ENCODE peak calls at places on chromosomes 2 and 18, in four cellular contexts. One of them, this sample, is unnamed.

GRCh38 chr2:160156665-160157064 is 43.4 kb downstream of the ITGB6 start:
- DNase-seq in astrocyte: peak
- DNase-seq in esophagus squamous epithelium: no peak
- DNase-seq in pancreas: no peak
- DNase-seq in this sample: no peak

GRCh38 chr2:190181066-190181681 is 118.6 kb upstream of the MSTN start:
- DNase-seq in astrocyte: no peak
- DNase-seq in esophagus squamous epithelium: no peak
- DNase-seq in pancreas: no peak
- DNase-seq in this sample: no peak

GRCh38 chr2:101984656-101985055 is 7.1 kb upstream of the IL1R2 start:
- DNase-seq in astrocyte: no peak
- DNase-seq in pancreas: no peak
- DNase-seq in esophagus squamous epithelium: no peak
- DNase-seq in this sample: no peak

GRCh38 chr2:166494140-166494544 is at the start of gene SCN7A:
- DNase-seq in esophagus squamous epithelium: no peak
- DNase-seq in pancreas: peak
- DNase-seq in astrocyte: peak
- DNase-seq in this sample: peak

GRCh38 chr2:71157124-71157802 is 26.8 kb downstream of the MPHOSPH10 start:
- DNase-seq in astrocyte: no peak
- DNase-seq in esophagus squamous epithelium: peak
- DNase-seq in pancreas: peak
- DNase-seq in this sample: peak

GRCh38 chr2:62604336-62604735 is 98.3 kb upstream of the TMEM17 start:
- DNase-seq in astrocyte: peak
- DNase-seq in esophagus squamous epithelium: no peak
- DNase-seq in pancreas: no peak
- DNase-seq in this sample: no peak

GRCh38 chr2:197710424-197711042 is 5.4 kb downstream of the MARS2 start:
- DNase-seq in pancreas: no peak
- DNase-seq in esophagus squamous epithelium: no peak
- DNase-seq in astrocyte: no peak
- DNase-seq in this sample: no peak

GRCh38 chr18:33372442-33372841 is 68.1 kb downstream of the CCDC178 start:
- DNase-seq in pancreas: no peak
- DNase-seq in astrocyte: peak
- DNase-seq in esophagus squamous epithelium: no peak
- DNase-seq in this sample: no peak

GRCh38 chr2:165698621-165698946 is 95.5 kb downstream of the GALNT3 start:
- DNase-seq in astrocyte: peak
- DNase-seq in pancreas: no peak
- DNase-seq in esophagus squamous epithelium: no peak
- DNase-seq in this sample: no peak

GRCh38 chr2:222861411-222862067 is 703 bp downstream of the ACSL3 start:
- DNase-seq in esophagus squamous epithelium: no peak
- DNase-seq in astrocyte: no peak
- DNase-seq in pancreas: no peak
- DNase-seq in this sample: no peak

GRCh38 chr2:81060971-81061370 is 756.4 kb upstream of the LRRTM1 start:
- DNase-seq in astrocyte: no peak
- DNase-seq in pancreas: no peak
- DNase-seq in esophagus squamous epithelium: no peak
- DNase-seq in this sample: no peak

GRCh38 chr2:69499242-69499641 is 62.0 kb upstream of the NFU1 start:
- DNase-seq in pancreas: no peak
- DNase-seq in astrocyte: no peak
- DNase-seq in esophagus squamous epithelium: no peak
- DNase-seq in this sample: no peak

GRCh38 chr2:189024861-189025618 is 50.9 kb downstream of the COL3A1 start:
- DNase-seq in astrocyte: no peak
- DNase-seq in esophagus squamous epithelium: no peak
- DNase-seq in pancreas: no peak
- DNase-seq in this sample: no peak
- TF ChIP-seq CTCF in astrocyte: peak
- TF ChIP-seq CTCF in esophagus squamous epithelium: no peak
- TF ChIP-seq CTCF in pancreas: no peak
- TF ChIP-seq CTCF in this sample: no peak

GRCh38 chr2:193584522-193584938 is 1389.8 kb upstream of the TMEFF2 start:
- DNase-seq in astrocyte: peak
- DNase-seq in pancreas: no peak
- DNase-seq in esophagus squamous epithelium: no peak
- DNase-seq in this sample: no peak
- TF ChIP-seq CTCF in astrocyte: peak
- TF ChIP-seq CTCF in pancreas: no peak
- TF ChIP-seq CTCF in esophagus squamous epithelium: no peak
- TF ChIP-seq CTCF in this sample: no peak

DNA sequence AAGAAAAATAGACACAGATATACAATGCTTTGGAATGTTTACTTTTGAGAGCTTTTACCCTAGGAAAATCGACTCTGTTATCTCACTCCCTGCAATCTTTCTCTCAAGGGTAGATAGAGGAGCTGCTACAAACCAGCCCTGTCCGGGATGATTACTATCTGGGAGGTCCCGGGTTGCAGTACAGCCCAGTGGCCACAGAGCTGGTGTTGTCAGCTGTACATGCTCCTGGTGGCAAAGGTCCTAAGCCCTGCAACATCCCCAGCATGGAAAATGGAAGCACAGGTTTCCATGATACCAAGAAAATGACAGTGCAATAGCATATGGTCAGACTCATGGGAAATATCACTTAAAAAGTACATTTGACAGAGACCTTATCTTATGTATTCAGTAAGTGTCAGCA is 570.5 kb upstream of the SOX11 start:
- DNase-seq in esophagus squamous epithelium: no peak
- DNase-seq in astrocyte: no peak
- DNase-seq in pancreas: no peak
- DNase-seq in this sample: no peak
- TF ChIP-seq CTCF in esophagus squamous epithelium: no peak
- TF ChIP-seq CTCF in astrocyte: no peak
- TF ChIP-seq CTCF in pancreas: no peak
- TF ChIP-seq CTCF in this sample: no peak

GRCh38 chr2:208570851-208571763 is 164.5 kb downstream of the PTH2R start:
- DNase-seq in astrocyte: no peak
- DNase-seq in pancreas: no peak
- DNase-seq in esophagus squamous epithelium: no peak
- DNase-seq in this sample: no peak

GRCh38 chr2:208573559-208573958 is 167.0 kb downstream of the PTH2R start:
- DNase-seq in astrocyte: no peak
- DNase-seq in pancreas: no peak
- DNase-seq in esophagus squamous epithelium: no peak
- DNase-seq in this sample: no peak

GRCh38 chr2:208568203-208568602 is 161.6 kb downstream of the PTH2R start:
- DNase-seq in astrocyte: no peak
- DNase-seq in pancreas: no peak
- DNase-seq in esophagus squamous epithelium: no peak
- DNase-seq in this sample: no peak

GRCh38 chr2:208570066-208570465 is 163.5 kb downstream of the PTH2R start:
- DNase-seq in esophagus squamous epithelium: no peak
- DNase-seq in pancreas: no peak
- DNase-seq in astrocyte: no peak
- DNase-seq in this sample: no peak

GRCh38 chr2:208571764-208572131 is 165.2 kb downstream of the PTH2R start:
- DNase-seq in pancreas: no peak
- DNase-seq in esophagus squamous epithelium: no peak
- DNase-seq in astrocyte: no peak
- DNase-seq in this sample: no peak
- TF ChIP-seq CTCF in pancreas: no peak
- TF ChIP-seq CTCF in esophagus squamous epithelium: no peak
- TF ChIP-seq CTCF in astrocyte: no peak
- TF ChIP-seq CTCF in this sample: no peak

DNA sequence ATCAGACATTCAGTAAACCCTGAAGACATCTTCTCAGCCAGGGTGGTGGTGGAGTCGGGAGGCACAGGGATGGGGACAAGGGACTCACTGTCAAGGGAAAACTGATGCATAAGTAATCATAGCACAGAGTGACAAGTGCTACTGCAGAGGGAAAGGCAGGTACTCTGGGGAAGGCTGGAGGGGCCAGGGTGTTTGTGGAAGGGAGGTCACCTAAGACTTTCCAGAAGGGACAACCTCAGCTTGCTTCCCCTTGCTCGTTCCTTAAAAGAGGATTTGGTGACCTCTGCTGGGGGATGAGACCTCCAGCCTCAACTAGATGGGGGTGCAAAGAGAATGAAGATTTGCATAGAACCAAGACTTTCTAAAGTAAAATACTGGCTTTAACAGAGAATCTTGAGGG is 99.5 kb downstream of the SLC4A3 start:
- DNase-seq in esophagus squamous epithelium: no peak
- DNase-seq in astrocyte: no peak
- DNase-seq in pancreas: no peak
- DNase-seq in this sample: no peak
- TF ChIP-seq CTCF in esophagus squamous epithelium: no peak
- TF ChIP-seq CTCF in astrocyte: peak
- TF ChIP-seq CTCF in pancreas: no peak
- TF ChIP-seq CTCF in this sample: no peak

GRCh38 chr2:148554459-148555247 is 89.9 kb upstream of the EPC2 start:
- DNase-seq in pancreas: no peak
- DNase-seq in astrocyte: no peak
- DNase-seq in esophagus squamous epithelium: no peak
- DNase-seq in this sample: no peak

GRCh38 chr2:148555622-148556294 is 88.8 kb upstream of the EPC2 start:
- DNase-seq in pancreas: no peak
- DNase-seq in astrocyte: no peak
- DNase-seq in esophagus squamous epithelium: no peak
- DNase-seq in this sample: no peak

GRCh38 chr2:148560501-148560900 is 84.0 kb upstream of the EPC2 start:
- DNase-seq in astrocyte: no peak
- DNase-seq in pancreas: no peak
- DNase-seq in esophagus squamous epithelium: no peak
- DNase-seq in this sample: no peak

GRCh38 chr2:148561389-148561788 is 83.2 kb upstream of the EPC2 start:
- DNase-seq in astrocyte: no peak
- DNase-seq in esophagus squamous epithelium: no peak
- DNase-seq in pancreas: no peak
- DNase-seq in this sample: no peak

DNA sequence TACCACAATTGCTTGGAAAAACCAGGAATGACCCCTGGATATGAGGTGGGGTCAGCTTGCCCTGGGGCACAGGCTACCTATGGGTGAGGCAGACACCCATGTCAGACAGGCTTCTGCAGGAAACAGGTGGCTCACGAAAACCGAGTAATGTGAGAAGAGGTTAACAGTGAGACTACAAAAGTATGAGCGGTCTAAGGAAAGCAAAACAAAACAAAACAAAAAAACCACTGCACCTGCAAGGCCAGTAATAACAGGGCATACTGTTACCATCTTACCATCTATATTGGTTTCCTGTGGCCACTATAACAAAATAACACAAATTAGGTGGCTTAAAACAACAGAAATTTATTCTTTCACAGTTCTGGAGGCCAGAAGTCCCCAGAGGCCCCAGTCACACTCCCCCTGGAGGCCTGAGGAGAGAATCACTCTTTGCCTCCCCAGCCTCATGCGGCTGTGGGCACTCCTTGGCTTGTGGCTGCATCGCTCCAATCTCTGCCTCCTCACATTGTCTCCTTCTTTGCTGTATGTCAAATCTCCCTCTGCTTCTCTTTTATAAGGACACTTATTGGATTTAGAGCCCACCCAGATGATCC is 86.6 kb upstream of the EPC2 start:
- DNase-seq in astrocyte: no peak
- DNase-seq in pancreas: no peak
- DNase-seq in esophagus squamous epithelium: no peak
- DNase-seq in this sample: no peak
- TF ChIP-seq CTCF in astrocyte: no peak
- TF ChIP-seq CTCF in pancreas: no peak
- TF ChIP-seq CTCF in esophagus squamous epithelium: no peak
- TF ChIP-seq CTCF in this sample: no peak

GRCh38 chr18:49447810-49448745 is 12.4 kb downstream of the DYM start:
- DNase-seq in astrocyte: peak
- DNase-seq in pancreas: no peak
- DNase-seq in esophagus squamous epithelium: no peak
- DNase-seq in this sample: no peak
- TF ChIP-seq CTCF in astrocyte: peak
- TF ChIP-seq CTCF in pancreas: no peak
- TF ChIP-seq CTCF in esophagus squamous epithelium: peak
- TF ChIP-seq CTCF in this sample: no peak

DNA sequence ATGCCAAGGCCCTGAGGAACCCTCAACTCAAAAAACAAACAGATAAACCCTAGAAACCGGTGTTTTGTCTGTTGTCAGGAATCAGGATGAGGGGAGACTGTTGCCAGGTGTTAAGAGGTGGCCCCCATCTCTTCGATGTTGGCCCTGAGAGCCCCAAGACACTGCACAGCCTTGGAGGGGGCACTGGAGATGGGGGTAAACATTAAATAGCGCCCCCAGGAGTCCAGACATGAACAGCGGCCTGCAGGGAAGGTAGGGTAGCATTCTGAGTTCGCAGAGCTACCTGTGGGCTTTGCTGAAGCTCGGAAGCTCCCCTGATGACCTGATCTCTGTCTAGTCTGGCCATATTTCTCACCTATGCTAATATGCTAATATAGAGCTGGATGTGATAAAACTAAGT is 97.6 kb upstream of the SMAD2 start:
- DNase-seq in astrocyte: no peak
- DNase-seq in pancreas: no peak
- DNase-seq in esophagus squamous epithelium: no peak
- DNase-seq in this sample: no peak
- TF ChIP-seq CTCF in astrocyte: no peak
- TF ChIP-seq CTCF in pancreas: no peak
- TF ChIP-seq CTCF in esophagus squamous epithelium: no peak
- TF ChIP-seq CTCF in this sample: no peak

GRCh38 chr2:220103596-220103995 is 476.2 kb downstream of the SLC4A3 start:
- DNase-seq in esophagus squamous epithelium: no peak
- DNase-seq in astrocyte: no peak
- DNase-seq in pancreas: no peak
- DNase-seq in this sample: no peak

GRCh38 chr2:220107380-220107791 is 480.0 kb downstream of the SLC4A3 start:
- DNase-seq in esophagus squamous epithelium: no peak
- DNase-seq in astrocyte: peak
- DNase-seq in pancreas: no peak
- DNase-seq in this sample: no peak

GRCh38 chr2:220106065-220106464 is 478.6 kb downstream of the SLC4A3 start:
- DNase-seq in astrocyte: no peak
- DNase-seq in esophagus squamous epithelium: no peak
- DNase-seq in pancreas: no peak
- DNase-seq in this sample: no peak

GRCh38 chr2:220101902-220102301 is 474.5 kb downstream of the SLC4A3 start:
- DNase-seq in esophagus squamous epithelium: no peak
- DNase-seq in pancreas: no peak
- DNase-seq in astrocyte: no peak
- DNase-seq in this sample: no peak

GRCh38 chr2:220104871-220105351 is 477.5 kb downstream of the SLC4A3 start:
- DNase-seq in esophagus squamous epithelium: no peak
- DNase-seq in pancreas: no peak
- DNase-seq in astrocyte: peak
- DNase-seq in this sample: no peak
- TF ChIP-seq CTCF in esophagus squamous epithelium: no peak
- TF ChIP-seq CTCF in pancreas: no peak
- TF ChIP-seq CTCF in astrocyte: peak
- TF ChIP-seq CTCF in this sample: no peak